ENCODE peak calls at places on chromosome 20, in eight cellular contexts. M, H, F, Z, S, K, G and B are unnamed samples. For H3K36me3, the result is how much of the 10 kb centered on the place peaks cover.

GRCh38 chr20:733806-734205 is 34.5 kb downstream of the SLC52A3 start:
- DNase-seq in M (no peak), H (no peak), F (no peak), Z (no peak), S (no peak), K (no peak), G (no peak), B (no peak)

GRCh38 chr20:51565741-51566140 is 23.2 kb upstream of the NFATC2 start:
- DNase-seq in M (no peak), H (no peak), F (no peak), Z (no peak), S (no peak), K (no peak), G (no peak), B (no peak)

GRCh38 chr20:48889155-48889790 is 32.2 kb upstream of the ARFGEF2 start:
- DNase-seq in M (no peak), H (no peak), F (no peak), Z (no peak), S (no peak), K (no peak), G (no peak), B (no peak)

GRCh38 chr20:5143856-5144255 is 17.0 kb downstream of the CDS2 start:
- DNase-seq in M (no peak), H (no peak), F (no peak), Z (no peak), S (no peak), K (no peak), G (no peak), B (no peak)

GRCh38 chr20:19777311-19777710 is 19.3 kb downstream of the RIN2 start:
- DNase-seq in M (no peak), H (no peak), F (no peak), Z (no peak), S (no peak), K (no peak), G (no peak), B (no peak)

GRCh38 chr20:14664101-14664500 is 326.7 kb upstream of the FLRT3 start:
- DNase-seq in M (no peak), H (no peak), F (no peak), Z (no peak), S (no peak), K (no peak), G (no peak), B (no peak)

GRCh38 chr20:57369601-57370000 is 18.5 kb downstream of the RAE1 start:
- DNase-seq in M (no peak), H (no peak), F (no peak), Z (no peak), S (no peak), K (no peak), G (no peak), B (no peak)

GRCh38 chr20:52936368-52936986 is 35.7 kb upstream of the TSHZ2 start:
- DNase-seq in M (no peak), H (no peak), F (no peak), Z (no peak), S (no peak), K (no peak), G (no peak), B (no peak)

GRCh38 chr20:4217349-4217761 is 202.0 kb upstream of the RNF24 start:
- DNase-seq in M (no peak), H (peak), F (no peak), Z (peak), S (no peak), K (no peak), G (no peak), B (no peak)

GRCh38 chr20:10634683-10635411 is 39.0 kb downstream of the JAG1 start:
- DNase-seq in M (no peak), H (no peak), F (no peak), Z (no peak), S (no peak), K (no peak), G (no peak), B (peak)

GRCh38 chr20:51002633-51003032 is 20.3 kb downstream of the KCNG1 start:
- DNase-seq in M (no peak), H (no peak), F (no peak), Z (no peak), S (no peak), K (no peak), G (no peak), B (no peak)

GRCh38 chr20:49858076-49858565 is 45.5 kb downstream of the SLC9A8 start:
- DNase-seq in M (no peak), H (no peak), F (no peak), Z (no peak), S (no peak), K (no peak), G (no peak), B (no peak)

GRCh38 chr20:18907353-18907752 is 93.8 kb downstream of the SCP2D1 start:
- DNase-seq in M (no peak), H (no peak), F (no peak), Z (no peak), S (no peak), K (no peak), G (no peak), B (no peak)

GRCh38 chr20:1326031-1326930 is 2.7 kb downstream of the SDCBP2 start:
- DNase-seq in M (no peak), H (no peak), F (no peak), Z (peak), S (no peak), K (no peak), G (no peak), B (no peak)

GRCh38 chr20:51352790-51353189 is 189.7 kb downstream of the NFATC2 start:
- DNase-seq in M (no peak), H (no peak), F (no peak), Z (no peak), S (no peak), K (no peak), G (no peak), B (no peak)

DNA sequence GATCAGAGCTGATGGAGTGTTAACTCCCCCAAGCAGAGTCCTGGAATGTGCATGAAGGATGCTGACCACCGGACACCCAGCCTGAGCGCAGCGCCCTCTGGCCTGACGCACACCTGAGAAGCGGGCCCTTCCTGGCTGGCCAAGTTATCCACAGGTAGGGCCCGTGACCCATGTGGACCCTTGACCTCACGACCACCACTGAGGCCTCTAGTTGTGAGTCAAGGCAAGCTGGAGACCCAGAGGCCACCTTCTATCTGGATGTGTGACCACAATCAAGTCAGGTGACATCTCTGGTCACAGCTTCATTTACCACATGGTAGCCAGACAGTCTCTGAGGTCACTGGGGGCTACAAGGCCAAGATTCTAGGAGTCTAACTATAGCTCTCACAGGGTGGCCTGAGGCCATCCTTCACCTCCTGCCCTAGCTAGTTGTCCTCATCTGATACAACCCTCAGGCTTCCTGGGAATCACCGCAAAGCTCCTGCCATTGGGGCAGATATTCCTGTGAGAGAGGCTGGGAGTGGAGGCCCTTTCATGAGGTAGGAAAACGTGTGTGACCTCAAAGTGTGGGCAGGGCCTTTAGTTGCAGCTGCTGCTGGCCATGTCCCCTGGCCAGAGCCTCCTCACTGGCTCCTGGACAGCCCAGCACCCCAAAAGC is 53.1 kb downstream of the DSTN start:
- DNase-seq in M (no peak), H (no peak), F (no peak), Z (peak), S (no peak), K (no peak), G (no peak), B (no peak)
- H3K36me3 ChIP-seq in M (under half), H (under half), F (under half), Z (under half), S (half or more), K (under half), G (under half), B (half or more)

GRCh38 chr20:62880147-62880934 is 18.7 kb upstream of the TCFL5 start:
- DNase-seq in M (no peak), H (no peak), F (no peak), Z (no peak), S (no peak), K (no peak), G (no peak), B (no peak)

GRCh38 chr20:62881662-62882395 is 20.2 kb upstream of the TCFL5 start:
- DNase-seq in M (no peak), H (no peak), F (no peak), Z (no peak), S (no peak), K (no peak), G (no peak), B (no peak)

GRCh38 chr20:62882426-62882825 is 20.8 kb upstream of the TCFL5 start:
- DNase-seq in M (no peak), H (no peak), F (no peak), Z (no peak), S (no peak), K (no peak), G (no peak), B (no peak)

GRCh38 chr20:62879275-62880146 is 17.9 kb upstream of the TCFL5 start:
- DNase-seq in M (no peak), H (peak), F (no peak), Z (no peak), S (no peak), K (no peak), G (no peak), B (no peak)

GRCh38 chr20:62880935-62881661 is 19.5 kb upstream of the TCFL5 start:
- DNase-seq in M (no peak), H (no peak), F (no peak), Z (no peak), S (no peak), K (no peak), G (no peak), B (no peak)
- H3K36me3 ChIP-seq in M (under half), H (under half), F (under half), Z (under half), S (under half), K (under half), G (under half), B (under half)

GRCh38 chr20:62321521-62321948 is 18.7 kb downstream of the ADRM1 start:
- DNase-seq in M (no peak), H (peak), F (peak), Z (no peak), S (no peak), K (no peak), G (peak), B (no peak)
- H3K36me3 ChIP-seq in M (under half), H (under half), F (under half), Z (under half), S (half or more), K (half or more), G (half or more), B (under half)

DNA sequence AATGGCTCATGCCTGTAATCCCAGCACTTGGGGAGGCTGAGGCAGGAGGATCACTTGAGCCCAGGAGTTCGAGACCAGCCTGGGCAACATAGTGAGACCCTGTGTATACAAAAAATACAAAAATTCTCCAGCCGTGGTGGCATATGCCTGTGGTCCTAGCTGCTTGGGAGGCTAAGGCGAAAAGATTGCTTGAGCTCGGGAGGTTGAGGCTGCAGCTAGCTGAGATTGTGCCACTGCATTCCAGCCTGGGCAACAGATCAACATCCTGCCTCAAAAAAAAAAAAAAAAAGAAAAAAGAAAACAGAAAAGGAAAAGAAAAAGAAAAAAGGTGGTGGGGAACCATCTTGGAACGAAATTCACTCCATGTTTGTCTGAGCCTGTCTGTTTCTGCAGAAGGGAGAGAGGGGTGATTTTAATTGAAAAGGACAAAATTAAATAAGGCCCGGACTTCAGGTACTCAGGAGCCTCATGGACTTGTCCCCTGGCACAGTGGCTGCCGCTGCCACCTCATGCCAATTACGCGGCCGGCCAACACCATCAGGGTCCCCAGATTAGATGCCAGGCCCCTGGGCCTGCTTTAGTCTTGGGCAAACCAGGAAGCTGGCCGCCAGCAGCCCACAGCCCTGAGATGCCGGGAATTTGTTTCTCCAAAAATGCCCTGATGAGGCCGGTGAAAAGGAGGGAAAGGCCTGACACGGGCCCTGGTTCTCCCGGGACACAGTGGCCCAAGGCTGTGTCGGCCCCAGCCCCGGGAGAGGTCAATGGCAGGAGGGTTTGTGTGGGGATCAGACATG is 37.8 kb upstream of the STX16 start:
- DNase-seq in M (no peak), H (no peak), F (no peak), Z (no peak), S (no peak), K (no peak), G (no peak), B (no peak)
- H3K36me3 ChIP-seq in M (under half), H (under half), F (under half), Z (under half), S (under half), K (under half), G (under half), B (under half)

GRCh38 chr20:17629678-17630089 is 52.4 kb downstream of the RRBP1 start:
- DNase-seq in M (no peak), H (no peak), F (no peak), Z (no peak), S (no peak), K (no peak), G (no peak), B (no peak)

GRCh38 chr20:17629025-17629424 is 53.0 kb downstream of the RRBP1 start:
- DNase-seq in M (no peak), H (no peak), F (no peak), Z (no peak), S (no peak), K (no peak), G (no peak), B (no peak)

GRCh38 chr20:17630151-17630805 is 51.8 kb downstream of the RRBP1 start:
- DNase-seq in M (no peak), H (no peak), F (peak), Z (no peak), S (no peak), K (no peak), G (no peak), B (no peak)

GRCh38 chr20:17631576-17632319 is 50.3 kb downstream of the RRBP1 start:
- DNase-seq in M (no peak), H (no peak), F (peak), Z (no peak), S (no peak), K (no peak), G (no peak), B (no peak)

DNA sequence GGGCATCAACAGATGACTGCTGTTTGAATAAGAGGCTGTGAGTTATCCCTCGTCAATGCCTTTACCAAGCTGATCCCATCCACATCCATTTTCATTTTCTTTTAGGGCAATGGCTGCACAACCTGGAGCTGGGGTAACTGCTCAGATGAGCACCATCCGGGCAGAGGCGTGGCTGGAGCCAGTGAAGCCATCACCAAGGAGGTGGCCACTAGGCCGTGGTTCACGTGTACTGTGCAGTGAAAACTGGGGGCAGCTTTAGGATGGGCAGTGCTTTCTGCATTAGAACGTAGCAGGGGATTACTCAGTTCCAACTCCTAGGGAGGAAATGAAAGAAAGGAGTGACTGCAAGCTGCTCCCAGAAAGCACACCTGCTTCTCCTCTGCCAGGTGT is 51.2 kb downstream of the RRBP1 start:
- DNase-seq in M (no peak), H (no peak), F (no peak), Z (no peak), S (no peak), K (no peak), G (no peak), B (no peak)
- H3K36me3 ChIP-seq in M (under half), H (under half), F (under half), Z (under half), S (half or more), K (under half), G (under half), B (under half)

GRCh38 chr20:43689165-43689564 is 22.3 kb downstream of the MYBL2 start:
- DNase-seq in M (no peak), H (no peak), F (no peak), Z (no peak), S (no peak), K (no peak), G (no peak), B (no peak)

GRCh38 chr20:43694763-43695162 is 27.8 kb downstream of the MYBL2 start:
- DNase-seq in M (no peak), H (no peak), F (no peak), Z (no peak), S (no peak), K (no peak), G (no peak), B (no peak)

GRCh38 chr20:43690943-43691598 is 24.2 kb downstream of the MYBL2 start:
- DNase-seq in M (no peak), H (no peak), F (no peak), Z (no peak), S (no peak), K (no peak), G (no peak), B (no peak)

GRCh38 chr20:43695571-43695970 is 28.7 kb downstream of the MYBL2 start:
- DNase-seq in M (no peak), H (no peak), F (no peak), Z (no peak), S (no peak), K (no peak), G (no peak), B (no peak)

GRCh38 chr20:43691928-43692524 is 25.1 kb downstream of the MYBL2 start:
- DNase-seq in M (no peak), H (peak), F (no peak), Z (no peak), S (no peak), K (peak), G (peak), B (no peak)
- H3K36me3 ChIP-seq in M (under half), H (under half), F (under half), Z (under half), S (under half), K (under half), G (half or more), B (under half)

GRCh38 chr20:47660602-47660905 is 124.7 kb downstream of the SULF2 start:
- DNase-seq in M (no peak), H (no peak), F (no peak), Z (no peak), S (no peak), K (no peak), G (no peak), B (no peak)
- H3K36me3 ChIP-seq in M (under half), H (under half), F (under half), Z (under half), S (under half), K (under half), G (half or more), B (under half)